ENCODE peak calls at places on chromosomes 6 and 20, in five cellular contexts. G is neural progenitor cell, Y is PC-9, A is upper lobe of left lung, T is body of pancreas. J is an unnamed sample.

GRCh38 chr6:138891255-138891986 is 95.5 kb downstream of the ECT2L start:
- DNase-seq in G (no peak), Y (no peak), A (no peak), T (no peak), J (no peak)

GRCh38 chr20:3678198-3678597 is 3.6 kb downstream of the ADAM33 start:
- DNase-seq in G (no peak), Y (no peak), A (no peak), T (no peak), J (no peak)

GRCh38 chr6:10347561-10348327 is 67.1 kb downstream of the TFAP2A start:
- DNase-seq in G (no peak), Y (peak; percentile 66), A (no peak), T (no peak), J (no peak)

GRCh38 chr6:130708338-130708737 is 118.9 kb upstream of the SMLR1 start:
- DNase-seq in G (no peak), Y (no peak), A (no peak), T (no peak), J (no peak)

GRCh38 chr20:50335105-50335504 is 144.5 kb downstream of the CEBPB start:
- DNase-seq in G (peak; percentile 71), Y (peak; percentile 54), A (peak; percentile 63), T (peak; percentile 52), J (no peak)

GRCh38 chr6:31114970-31115849 is 610 bp downstream of the PSORS1C1 start:
- DNase-seq in G (no peak), Y (peak; percentile 56), A (no peak), T (no peak), J (no peak)

GRCh38 chr20:6533828-6534388 is 233.6 kb upstream of the BMP2 start:
- DNase-seq in G (peak; percentile 54), Y (no peak), A (no peak), T (no peak), J (no peak)

GRCh38 chr6:87618531-87618930 is 28.6 kb downstream of the ORC3 start:
- DNase-seq in G (no peak), Y (no peak), A (no peak), T (no peak), J (no peak)

GRCh38 chr6:12324096-12324495 is 33.9 kb downstream of the EDN1 start:
- DNase-seq in G (no peak), Y (peak; percentile 78), A (peak; percentile 60), T (peak; percentile 45), J (no peak)

GRCh38 chr20:4369798-4370124 is 351.9 kb upstream of the PRND start:
- DNase-seq in G (no peak), Y (no peak), A (peak; percentile 21), T (peak; percentile 5), J (peak; percentile 8)

GRCh38 chr6:135667694-135668455 is 170.3 kb upstream of the AHI1 start:
- DNase-seq in G (no peak), Y (no peak), A (peak; percentile 36), T (no peak), J (no peak)

GRCh38 chr6:159995405-159995804 is 26.5 kb downstream of the IGF2R start:
- DNase-seq in G (no peak), Y (no peak), A (no peak), T (no peak), J (no peak)

GRCh38 chr6:3825851-3826581 is 23.2 kb upstream of the FAM50B start:
- DNase-seq in G (no peak), Y (peak; percentile 94), A (peak; percentile 85), T (peak; percentile 92), J (no peak)

GRCh38 chr20:45987108-45987780 is 15.2 kb upstream of the ZNF335 start:
- DNase-seq in G (peak; percentile 88), Y (peak; percentile 85), A (peak; percentile 84), T (peak; percentile 74), J (peak; percentile 69)

GRCh38 chr6:74259931-74260330 is 563.9 kb downstream of the CD109 start:
- DNase-seq in G (no peak), Y (no peak), A (no peak), T (no peak), J (no peak)

GRCh38 chr6:163415176-163415619 is 680 bp downstream of the QKI start:
- DNase-seq in G (no peak), Y (no peak), A (no peak), T (peak; percentile 31), J (peak; percentile 43)

GRCh38 chr6:3884007-3884745 is 35.0 kb downstream of the FAM50B start:
- DNase-seq in G (no peak), Y (peak; percentile 49), A (no peak), T (peak; percentile 36), J (no peak)

GRCh38 chr20:50304501-50304856 is 113.8 kb downstream of the CEBPB start:
- DNase-seq in G (no peak), Y (no peak), A (no peak), T (peak; percentile 55), J (no peak)

GRCh38 chr20:1266167-1266973 is at the start of gene SNPH:
- DNase-seq in G (peak; percentile 79), Y (peak; percentile 66), A (peak; percentile 72), T (peak; percentile 78), J (peak; percentile 68)

GRCh38 chr6:136657629-136658028 is 107.4 kb upstream of the MAP7 start:
- DNase-seq in G (no peak), Y (no peak), A (no peak), T (no peak), J (no peak)

GRCh38 chr6:166624275-166624674 is 2.8 kb downstream of the RPS6KA2 start:
- DNase-seq in G (no peak), Y (no peak), A (peak; percentile 88), T (peak; percentile 57), J (no peak)

GRCh38 chr6:107409942-107410341 is 49.4 kb downstream of the PDSS2 start:
- DNase-seq in G (no peak), Y (no peak), A (no peak), T (no peak), J (no peak)

GRCh38 chr6:37791156-37791919 is 28.2 kb upstream of the ZFAND3 start:
- DNase-seq in G (peak; percentile 89), Y (peak; percentile 93), A (peak; percentile 96), T (peak; percentile 96), J (peak; percentile 74)

GRCh38 chr6:90780141-90780540 is 193.3 kb upstream of the MAP3K7 start:
- DNase-seq in G (no peak), Y (no peak), A (no peak), T (no peak), J (no peak)

GRCh38 chr20:50376888-50377459 is 133.2 kb upstream of the PTPN1 start:
- DNase-seq in G (no peak), Y (peak; percentile 88), A (no peak), T (no peak), J (no peak)

GRCh38 chr6:132820629-132821381 is 6.4 kb downstream of the RPS12 start:
- DNase-seq in G (no peak), Y (no peak), A (no peak), T (no peak), J (no peak)

GRCh38 chr20:4546342-4546741 is 175.4 kb upstream of the PRND start:
- DNase-seq in G (no peak), Y (no peak), A (no peak), T (no peak), J (no peak)

GRCh38 chr20:13199279-13199678 is 21.8 kb upstream of the ISM1 start:
- DNase-seq in G (no peak), Y (no peak), A (no peak), T (no peak), J (no peak)

GRCh38 chr6:97870273-97870672 is 587.3 kb upstream of the MMS22L start:
- DNase-seq in G (no peak), Y (no peak), A (no peak), T (no peak), J (no peak)

GRCh38 chr6:8182209-8182845 is 80.0 kb upstream of the EEF1E1 start:
- DNase-seq in G (no peak), Y (no peak), A (no peak), T (no peak), J (no peak)

GRCh38 chr6:142184332-142184731 is 37.3 kb downstream of the VTA1 start:
- DNase-seq in G (no peak), Y (no peak), A (no peak), T (no peak), J (no peak)

GRCh38 chr6:2819891-2820814 is 21.5 kb downstream of the SERPINB1 start:
- DNase-seq in G (no peak), Y (no peak), A (no peak), T (no peak), J (no peak)

GRCh38 chr6:130132286-130132701 is 90.5 kb downstream of the SAMD3 start:
- DNase-seq in G (no peak), Y (no peak), A (no peak), T (no peak), J (no peak)

GRCh38 chr6:107185570-107185969 is 70.3 kb upstream of the BEND3 start:
- DNase-seq in G (peak; percentile 62), Y (no peak), A (peak; percentile 57), T (peak; percentile 20), J (no peak)

GRCh38 chr6:11271228-11271627 is 38.8 kb upstream of the NEDD9 start:
- DNase-seq in G (no peak), Y (no peak), A (peak; percentile 61), T (peak; percentile 54), J (no peak)

GRCh38 chr20:3250091-3250504 is 11.1 kb upstream of the SLC4A11 start:
- DNase-seq in G (peak; percentile 67), Y (peak; percentile 34), A (no peak), T (no peak), J (no peak)

DNA sequence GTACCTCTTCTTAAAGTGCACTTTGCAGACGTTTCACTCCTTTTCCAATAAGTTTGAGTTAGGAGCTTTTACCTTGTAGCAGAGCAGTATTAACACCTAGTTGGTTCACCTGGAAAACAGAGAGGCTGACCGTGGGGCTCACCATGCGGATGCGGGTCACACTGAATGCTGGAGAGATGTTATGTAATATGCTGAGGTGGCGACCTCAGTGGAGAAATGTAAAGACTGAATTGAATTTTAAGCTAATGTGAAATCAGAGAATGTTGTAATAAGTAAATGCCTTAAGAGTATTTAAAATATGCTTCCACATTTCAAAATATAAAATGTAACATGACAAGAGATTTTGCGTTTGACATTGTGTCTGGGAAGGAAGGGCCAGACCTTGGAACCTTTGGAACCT is 9.9 kb upstream of the EFCAB8 start:
- DNase-seq in G (no peak), Y (no peak), A (no peak), T (no peak), J (no peak)
- H3K4me3 ChIP-seq in G (no peak overlapping the region), Y (no peak overlapping the region), A (no peak overlapping the region), T (no peak overlapping the region), J (no peak overlapping the region)

GRCh38 chr6:122454673-122455072 is 16.9 kb downstream of the SERINC1 start:
- DNase-seq in G (no peak), Y (no peak), A (no peak), T (no peak), J (no peak)
- TF ChIP-seq CTCF in G (no peak), Y (no peak), A (no peak), T (no peak), J (no peak)

DNA sequence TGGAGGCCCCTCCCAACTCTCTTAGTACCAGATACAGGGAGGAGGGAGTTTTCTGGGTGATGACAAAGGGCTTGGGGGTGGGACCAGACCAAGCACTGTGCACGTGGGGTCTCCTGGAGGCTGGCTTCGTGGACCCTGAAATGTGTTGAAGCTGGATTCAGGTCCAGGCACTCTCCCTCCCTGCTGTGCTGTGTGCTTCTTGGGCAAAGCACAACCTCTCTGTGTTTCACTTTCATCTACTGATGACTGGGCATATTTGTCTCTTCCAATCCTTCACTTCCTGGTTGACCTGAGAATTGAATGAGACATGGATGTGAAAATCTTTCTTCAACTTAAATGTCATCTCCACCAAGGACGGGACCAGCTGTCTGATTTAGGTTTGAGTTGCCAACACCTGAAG is 14.5 kb upstream of the MLN start:
- DNase-seq in G (no peak), Y (no peak), A (no peak), T (no peak), J (no peak)
- H3K27me3 ChIP-seq in G (no peaks in the 10 kb centered on the region), Y (peaks cover 59% of the 10 kb centered on the region), A (no peaks in the 10 kb centered on the region), T (no peaks in the 10 kb centered on the region), J (no peaks in the 10 kb centered on the region)

GRCh38 chr6:27267865-27268444 is 20.5 kb downstream of the PRSS16 start:
- DNase-seq in G (peak; percentile 63), Y (no peak), A (no peak), T (no peak), J (no peak)
- H3K4me3 ChIP-seq in G (peak overlapping the region; percentile 45), Y (no peak overlapping the region), A (no peak overlapping the region), T (no peak overlapping the region), J (no peak overlapping the region)

J was measured in GM06990.